ENCODE peak calls at places on chromosomes 5 and 9, in nine cellular contexts. W is body of pancreas, H is colonic mucosa, Z is tibial nerve, T is bronchial epithelial cell, V is heart left ventricle, F is gastrocnemius medialis, L is GM23338, K is lung. O is an unnamed sample. For H3K27me3, the result is how much of the 10 kb centered on the place peaks cover.

GRCh38 chr5:124180523-124181461 is 565.6 kb downstream of the ZNF608 start:
- DNase-seq in W (no peak), H (peak), Z (no peak), T (no peak), V (no peak), F (no peak), L (no peak), K (no peak), O (no peak)

GRCh38 chr9:129624168-129624759 is 1.7 kb upstream of the NTMT1 start:
- DNase-seq in W (peak), H (peak), Z (peak), T (peak), V (peak), F (no peak), L (peak), K (peak), O (no peak)

GRCh38 chr9:96048116-96048953 is 172.8 kb downstream of the ERCC6L2 start:
- DNase-seq in W (peak), H (no peak), Z (no peak), T (peak), V (no peak), F (no peak), L (peak), K (no peak), O (peak)

GRCh38 chr5:171258737-171259405 is 50.2 kb upstream of the TLX3 start:
- DNase-seq in W (no peak), H (no peak), Z (no peak), T (no peak), V (no peak), F (no peak), L (no peak), K (no peak), O (no peak)

GRCh38 chr5:67240846-67241245 is 44.2 kb upstream of the CD180 start:
- DNase-seq in W (no peak), H (no peak), Z (no peak), T (no peak), V (no peak), F (no peak), L (no peak), K (no peak), O (no peak)

GRCh38 chr5:38871211-38871610 is 25.4 kb downstream of the OSMR start:
- DNase-seq in W (no peak), H (no peak), Z (no peak), T (peak), V (no peak), F (no peak), L (no peak), K (no peak), O (no peak)

GRCh38 chr5:154373729-154374179 is 72.0 kb upstream of the SAP30L start:
- DNase-seq in W (no peak), H (no peak), Z (no peak), T (no peak), V (no peak), F (no peak), L (no peak), K (no peak), O (no peak)

GRCh38 chr5:56595561-56595960 is 219.8 kb upstream of the MAP3K1 start:
- DNase-seq in W (no peak), H (no peak), Z (no peak), T (no peak), V (no peak), F (no peak), L (no peak), K (no peak), O (no peak)

GRCh38 chr5:168477060-168477459 is 9.2 kb upstream of the RARS1 start:
- DNase-seq in W (no peak), H (no peak), Z (no peak), T (no peak), V (no peak), F (no peak), L (peak), K (no peak), O (no peak)

GRCh38 chr9:92455217-92455616 is 27.1 kb downstream of the ASPN start:
- DNase-seq in W (no peak), H (no peak), Z (no peak), T (no peak), V (no peak), F (no peak), L (peak), K (no peak), O (no peak)
- H3K27me3 ChIP-seq in W (under half), H (under half), Z (under half), T (under half), V (under half), F (under half), L (under half), K (under half), O (under half)

DNA sequence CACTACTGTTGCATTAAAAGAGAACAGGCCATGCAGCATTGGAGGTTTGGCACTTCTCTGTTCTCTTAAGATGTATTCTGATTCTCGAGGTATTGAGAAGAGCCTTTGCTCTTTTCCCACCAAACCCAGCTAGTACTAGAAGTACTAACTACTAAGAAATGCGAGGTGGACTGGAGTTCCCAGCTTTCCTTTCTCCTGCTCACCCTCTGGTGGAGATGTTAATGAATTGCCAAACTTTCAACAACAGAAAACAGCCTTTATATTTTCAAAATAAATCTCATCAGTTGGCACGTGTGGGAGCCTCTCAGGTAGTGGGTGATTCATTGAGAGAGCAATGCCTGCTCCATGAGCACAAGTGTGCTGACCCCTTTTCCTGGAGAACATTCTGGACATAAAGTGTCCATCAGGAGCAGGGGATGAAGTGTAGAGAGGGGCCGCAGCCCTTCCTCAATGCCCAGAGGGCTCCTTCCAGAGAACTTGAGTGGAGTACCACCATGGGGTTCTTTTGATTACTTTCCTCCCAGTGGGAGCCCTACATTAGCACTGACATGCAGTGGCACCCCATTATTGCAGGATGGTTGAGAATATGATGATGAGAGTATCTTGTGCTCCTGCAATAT is 45.7 kb downstream of the TMEM174 start:
- DNase-seq in W (no peak), H (no peak), Z (no peak), T (peak), V (no peak), F (no peak), L (peak), K (no peak), O (no peak)
- H3K27me3 ChIP-seq in W (under half), H (half or more), Z (half or more), T (under half), V (under half), F (half or more), L (half or more), K (under half), O (under half)

GRCh38 chr9:114474425-114474824 is 30.8 kb downstream of the WHRN start:
- DNase-seq in W (no peak), H (no peak), Z (no peak), T (no peak), V (no peak), F (no peak), L (no peak), K (no peak), O (no peak)
- H3K27me3 ChIP-seq in W (under half), H (under half), Z (under half), T (under half), V (under half), F (under half), L (under half), K (under half), O (under half)

GRCh38 chr9:133991964-133992779 is at the start of gene VAV2:
- DNase-seq in W (peak), H (peak), Z (no peak), T (peak), V (peak), F (no peak), L (peak), K (peak), O (peak)
- H3K27me3 ChIP-seq in W (under half), H (under half), Z (under half), T (under half), V (under half), F (under half), L (under half), K (under half), O (under half)

DNA sequence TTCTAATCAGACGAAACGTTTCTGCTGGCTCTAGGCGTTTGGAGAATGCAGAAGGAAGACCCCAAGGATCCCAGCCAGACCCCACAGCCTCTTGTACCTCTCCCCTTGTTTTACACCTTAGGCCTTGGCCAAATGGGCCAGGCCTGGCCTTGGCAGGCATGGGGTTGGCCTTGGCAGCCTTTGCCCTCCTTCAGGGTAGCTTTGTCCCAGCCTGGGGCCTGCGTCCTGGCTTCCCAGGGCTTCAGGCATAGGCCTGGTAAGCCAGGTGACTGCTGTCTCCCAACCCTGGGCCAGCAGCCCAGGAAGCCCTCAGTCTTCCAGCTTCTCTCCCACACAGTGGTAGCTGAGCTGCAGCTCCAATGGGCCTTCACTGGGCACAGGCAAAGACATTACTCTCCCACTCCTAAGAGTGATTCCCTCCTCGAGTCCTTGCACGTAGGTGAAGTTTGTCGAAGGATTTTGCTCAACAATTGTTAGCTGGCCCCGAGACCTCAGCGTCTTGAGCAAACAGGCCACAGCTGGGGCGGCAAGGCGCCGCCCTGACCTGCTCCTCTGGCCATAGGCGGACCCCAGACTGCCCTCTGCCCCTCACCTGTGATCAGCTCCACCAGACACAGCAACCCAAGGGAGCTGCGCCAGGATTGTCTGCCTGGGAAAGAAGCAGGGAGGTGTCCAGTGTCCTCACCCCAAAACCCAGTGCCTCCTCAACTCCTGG is 1.1 kb upstream of the PITX1 start:
- DNase-seq in W (peak), H (no peak), Z (no peak), T (no peak), V (no peak), F (no peak), L (no peak), K (no peak), O (no peak)
- H3K27me3 ChIP-seq in W (under half), H (half or more), Z (half or more), T (under half), V (half or more), F (half or more), L (half or more), K (under half), O (under half)